ENCODE peak calls at places on chromosomes 12 and 14, in seven cellular contexts. One of them, this sample, is unnamed.

GRCh38 chr12:27193106-27193505 is 51.0 kb upstream of the STK38L start:
- DNase-seq in pancreas: no peak
- DNase-seq in effector CD4-positive, alpha-beta T cell: no peak
- DNase-seq in sciatic nerve: no peak
- DNase-seq in effector memory CD4-positive, alpha-beta T cell: no peak
- DNase-seq in GM12892: no peak
- DNase-seq in A172: peak; percentile 42
- DNase-seq in this sample: no peak

GRCh38 chr12:57852195-57852594 is 5.7 kb upstream of the CTDSP2 start:
- DNase-seq in pancreas: no peak
- DNase-seq in effector CD4-positive, alpha-beta T cell: no peak
- DNase-seq in sciatic nerve: no peak
- DNase-seq in effector memory CD4-positive, alpha-beta T cell: no peak
- DNase-seq in GM12892: no peak
- DNase-seq in A172: no peak
- DNase-seq in this sample: no peak

GRCh38 chr14:93085916-93086315 is 29.8 kb downstream of the ITPK1 start:
- DNase-seq in pancreas: no peak
- DNase-seq in effector CD4-positive, alpha-beta T cell: no peak
- DNase-seq in sciatic nerve: no peak
- DNase-seq in effector memory CD4-positive, alpha-beta T cell: no peak
- DNase-seq in GM12892: no peak
- DNase-seq in A172: peak; percentile 25
- DNase-seq in this sample: no peak

GRCh38 chr12:99099786-99100185 is 454.7 kb downstream of the APAF1 start:
- DNase-seq in pancreas: no peak
- DNase-seq in effector CD4-positive, alpha-beta T cell: no peak
- DNase-seq in sciatic nerve: no peak
- DNase-seq in effector memory CD4-positive, alpha-beta T cell: no peak
- DNase-seq in GM12892: no peak
- DNase-seq in A172: no peak
- DNase-seq in this sample: no peak

GRCh38 chr12:3225796-3226180 is 148.6 kb downstream of the TSPAN9 start:
- DNase-seq in pancreas: peak; percentile 11
- DNase-seq in effector CD4-positive, alpha-beta T cell: no peak
- DNase-seq in sciatic nerve: no peak
- DNase-seq in effector memory CD4-positive, alpha-beta T cell: no peak
- DNase-seq in GM12892: no peak
- DNase-seq in A172: no peak
- DNase-seq in this sample: no peak

GRCh38 chr12:107917912-107918800 is 143.7 kb downstream of the ASCL4 start:
- DNase-seq in pancreas: no peak
- DNase-seq in effector CD4-positive, alpha-beta T cell: no peak
- DNase-seq in sciatic nerve: no peak
- DNase-seq in effector memory CD4-positive, alpha-beta T cell: no peak
- DNase-seq in GM12892: no peak
- DNase-seq in A172: peak; percentile 16
- DNase-seq in this sample: no peak

GRCh38 chr12:43180242-43180641 is 371.8 kb downstream of the ADAMTS20 start:
- DNase-seq in pancreas: no peak
- DNase-seq in effector CD4-positive, alpha-beta T cell: no peak
- DNase-seq in sciatic nerve: no peak
- DNase-seq in effector memory CD4-positive, alpha-beta T cell: no peak
- DNase-seq in GM12892: no peak
- DNase-seq in A172: no peak
- DNase-seq in this sample: no peak

GRCh38 chr12:95114766-95115450 is 41.5 kb upstream of the NR2C1 start:
- DNase-seq in pancreas: no peak
- DNase-seq in effector CD4-positive, alpha-beta T cell: no peak
- DNase-seq in sciatic nerve: no peak
- DNase-seq in effector memory CD4-positive, alpha-beta T cell: no peak
- DNase-seq in GM12892: no peak
- DNase-seq in A172: no peak
- DNase-seq in this sample: no peak

GRCh38 chr14:68945190-68945584 is 33.9 kb downstream of the ACTN1 start:
- DNase-seq in pancreas: no peak
- DNase-seq in effector CD4-positive, alpha-beta T cell: no peak
- DNase-seq in sciatic nerve: no peak
- DNase-seq in effector memory CD4-positive, alpha-beta T cell: no peak
- DNase-seq in GM12892: no peak
- DNase-seq in A172: no peak
- DNase-seq in this sample: no peak

GRCh38 chr12:50924131-50924438 is 28.3 kb upstream of the HIGD1C start:
- DNase-seq in pancreas: no peak
- DNase-seq in effector CD4-positive, alpha-beta T cell: no peak
- DNase-seq in sciatic nerve: no peak
- DNase-seq in effector memory CD4-positive, alpha-beta T cell: no peak
- DNase-seq in GM12892: no peak
- DNase-seq in A172: no peak
- DNase-seq in this sample: no peak

GRCh38 chr14:26132061-26132460 is 465.8 kb downstream of the NOVA1 start:
- DNase-seq in pancreas: no peak
- DNase-seq in effector CD4-positive, alpha-beta T cell: no peak
- DNase-seq in sciatic nerve: no peak
- DNase-seq in effector memory CD4-positive, alpha-beta T cell: no peak
- DNase-seq in GM12892: no peak
- DNase-seq in A172: no peak
- DNase-seq in this sample: no peak

GRCh38 chr12:49357099-49357678 is 10.1 kb upstream of the SPATS2 start:
- DNase-seq in pancreas: no peak
- DNase-seq in effector CD4-positive, alpha-beta T cell: no peak
- DNase-seq in sciatic nerve: no peak
- DNase-seq in effector memory CD4-positive, alpha-beta T cell: no peak
- DNase-seq in GM12892: no peak
- DNase-seq in A172: peak; percentile 28
- DNase-seq in this sample: no peak

GRCh38 chr14:43141636-43142191 is 1365.4 kb downstream of the FSCB start:
- DNase-seq in pancreas: no peak
- DNase-seq in effector CD4-positive, alpha-beta T cell: no peak
- DNase-seq in sciatic nerve: no peak
- DNase-seq in effector memory CD4-positive, alpha-beta T cell: no peak
- DNase-seq in GM12892: no peak
- DNase-seq in A172: no peak
- DNase-seq in this sample: no peak

GRCh38 chr12:107229827-107230226 is 136.5 kb upstream of the CRY1 start:
- DNase-seq in pancreas: no peak
- DNase-seq in effector CD4-positive, alpha-beta T cell: no peak
- DNase-seq in sciatic nerve: no peak
- DNase-seq in effector memory CD4-positive, alpha-beta T cell: no peak
- DNase-seq in GM12892: no peak
- DNase-seq in A172: no peak
- DNase-seq in this sample: no peak

GRCh38 chr14:38867561-38868150 is 235.4 kb downstream of the SEC23A start:
- DNase-seq in pancreas: peak; percentile 43
- DNase-seq in effector CD4-positive, alpha-beta T cell: peak; percentile 54
- DNase-seq in sciatic nerve: peak; percentile 80
- DNase-seq in effector memory CD4-positive, alpha-beta T cell: no peak
- DNase-seq in GM12892: no peak
- DNase-seq in A172: peak; percentile 59
- DNase-seq in this sample: peak; percentile 69

GRCh38 chr12:38744056-38744455 is 161.3 kb downstream of the CPNE8 start:
- DNase-seq in pancreas: no peak
- DNase-seq in effector CD4-positive, alpha-beta T cell: no peak
- DNase-seq in sciatic nerve: no peak
- DNase-seq in effector memory CD4-positive, alpha-beta T cell: no peak
- DNase-seq in GM12892: no peak
- DNase-seq in A172: peak; percentile 12
- DNase-seq in this sample: no peak

GRCh38 chr12:48285751-48286650 is 64.7 kb downstream of the ZNF641 start:
- DNase-seq in pancreas: no peak
- DNase-seq in effector CD4-positive, alpha-beta T cell: no peak
- DNase-seq in sciatic nerve: no peak
- DNase-seq in effector memory CD4-positive, alpha-beta T cell: no peak
- DNase-seq in GM12892: no peak
- DNase-seq in A172: peak; percentile 6
- DNase-seq in this sample: no peak

GRCh38 chr14:88753873-88754272 is 38.9 kb downstream of the EML5 start:
- DNase-seq in pancreas: no peak
- DNase-seq in effector CD4-positive, alpha-beta T cell: no peak
- DNase-seq in sciatic nerve: no peak
- DNase-seq in effector memory CD4-positive, alpha-beta T cell: no peak
- DNase-seq in GM12892: no peak
- DNase-seq in A172: no peak
- DNase-seq in this sample: no peak

GRCh38 chr14:82528011-82528410 is 994.4 kb upstream of the SEL1L start:
- DNase-seq in pancreas: no peak
- DNase-seq in effector CD4-positive, alpha-beta T cell: no peak
- DNase-seq in sciatic nerve: no peak
- DNase-seq in effector memory CD4-positive, alpha-beta T cell: no peak
- DNase-seq in GM12892: no peak
- DNase-seq in A172: no peak
- DNase-seq in this sample: no peak

GRCh38 chr12:12685305-12685704 is 10.7 kb downstream of the GPR19 start:
- DNase-seq in pancreas: no peak
- DNase-seq in effector CD4-positive, alpha-beta T cell: no peak
- DNase-seq in sciatic nerve: no peak
- DNase-seq in effector memory CD4-positive, alpha-beta T cell: no peak
- DNase-seq in GM12892: no peak
- DNase-seq in A172: no peak
- DNase-seq in this sample: no peak

GRCh38 chr12:96047151-96047620 is 11.8 kb upstream of the LTA4H start:
- DNase-seq in pancreas: no peak
- DNase-seq in effector CD4-positive, alpha-beta T cell: no peak
- DNase-seq in sciatic nerve: no peak
- DNase-seq in effector memory CD4-positive, alpha-beta T cell: no peak
- DNase-seq in GM12892: no peak
- DNase-seq in A172: no peak
- DNase-seq in this sample: no peak

GRCh38 chr12:4679711-4680110 is 30.8 kb downstream of the NDUFA9 start:
- DNase-seq in pancreas: no peak
- DNase-seq in effector CD4-positive, alpha-beta T cell: no peak
- DNase-seq in sciatic nerve: no peak
- DNase-seq in effector memory CD4-positive, alpha-beta T cell: no peak
- DNase-seq in GM12892: no peak
- DNase-seq in A172: no peak
- DNase-seq in this sample: no peak

GRCh38 chr14:36288496-36288895 is 31.9 kb downstream of the MBIP start:
- DNase-seq in pancreas: no peak
- DNase-seq in effector CD4-positive, alpha-beta T cell: no peak
- DNase-seq in sciatic nerve: no peak
- DNase-seq in effector memory CD4-positive, alpha-beta T cell: no peak
- DNase-seq in GM12892: no peak
- DNase-seq in A172: no peak
- DNase-seq in this sample: no peak

GRCh38 chr14:103770500-103770899 is 54.9 kb downstream of the ZFYVE21 start:
- DNase-seq in pancreas: no peak
- DNase-seq in effector CD4-positive, alpha-beta T cell: no peak
- DNase-seq in sciatic nerve: no peak
- DNase-seq in effector memory CD4-positive, alpha-beta T cell: no peak
- DNase-seq in GM12892: no peak
- DNase-seq in A172: no peak
- DNase-seq in this sample: no peak

GRCh38 chr14:100569734-100570251 is 17.4 kb downstream of the BEGAIN start:
- DNase-seq in pancreas: no peak
- DNase-seq in effector CD4-positive, alpha-beta T cell: no peak
- DNase-seq in sciatic nerve: no peak
- DNase-seq in effector memory CD4-positive, alpha-beta T cell: no peak
- DNase-seq in GM12892: no peak
- DNase-seq in A172: no peak
- DNase-seq in this sample: no peak

GRCh38 chr12:45730842-45731336 is 1.4 kb downstream of the ARID2 start:
- DNase-seq in pancreas: no peak
- DNase-seq in effector CD4-positive, alpha-beta T cell: no peak
- DNase-seq in sciatic nerve: no peak
- DNase-seq in effector memory CD4-positive, alpha-beta T cell: no peak
- DNase-seq in GM12892: no peak
- DNase-seq in A172: peak; percentile 29
- DNase-seq in this sample: no peak

GRCh38 chr14:52923902-52924575 is 26.8 kb downstream of the FERMT2 start:
- DNase-seq in pancreas: peak; percentile 5
- DNase-seq in effector CD4-positive, alpha-beta T cell: no peak
- DNase-seq in sciatic nerve: no peak
- DNase-seq in effector memory CD4-positive, alpha-beta T cell: no peak
- DNase-seq in GM12892: no peak
- DNase-seq in A172: no peak
- DNase-seq in this sample: no peak

This sample was measured in suprapubic skin.